ENCODE peak calls at places on chromosomes 3 and 15, in five cellular contexts. C is CD4-positive, alpha-beta T cell; O is neural crest cell; N is SHP77; P is lower leg skin. X is an unnamed sample.

GRCh38 chr15:70435369-70435768 is 328.0 kb downstream of the UACA start:
- DNase-seq in C (no peak), O (no peak), N (no peak), P (no peak), X (no peak)

GRCh38 chr3:23537006-23537620 is 268.6 kb upstream of the UBE2E1 start:
- DNase-seq in C (no peak), O (peak; percentile 1), N (no peak), P (no peak), X (no peak)

GRCh38 chr15:22918596-22919140 is 61.5 kb downstream of the CYFIP1 start:
- DNase-seq in C (no peak), O (no peak), N (no peak), P (no peak), X (no peak)

GRCh38 chr3:172646439-172647015 is 64.3 kb downstream of the NCEH1 start:
- DNase-seq in C (no peak), O (no peak), N (peak; percentile 33), P (no peak), X (no peak)

GRCh38 chr15:67087507-67088172 is 22.2 kb downstream of the SMAD3 start:
- DNase-seq in C (no peak), O (no peak), N (no peak), P (no peak), X (no peak)

GRCh38 chr3:148866261-148866660 is 1.2 kb downstream of the CPA3 start:
- DNase-seq in C (no peak), O (no peak), N (no peak), P (no peak), X (no peak)

GRCh38 chr15:33242165-33242564 is 47.7 kb upstream of the FMN1 start:
- DNase-seq in C (no peak), O (no peak), N (no peak), P (no peak), X (no peak)

GRCh38 chr3:135412475-135412874 is 553.1 kb upstream of the PPP2R3A start:
- DNase-seq in C (no peak), O (no peak), N (peak; percentile 1), P (no peak), X (no peak)

GRCh38 chr3:17176757-17177156 is 292.0 kb downstream of the PLCL2 start:
- DNase-seq in C (no peak), O (no peak), N (no peak), P (no peak), X (no peak)

GRCh38 chr3:159620873-159621272 is 367.8 kb upstream of the IL12A start:
- DNase-seq in C (no peak), O (no peak), N (no peak), P (no peak), X (no peak)

GRCh38 chr15:68781766-68782588 is 38.7 kb downstream of the ANP32A start:
- DNase-seq in C (no peak), O (no peak), N (no peak), P (peak; percentile 91), X (no peak)

GRCh38 chr3:160869825-160870224 is 113.8 kb downstream of the PPM1L start:
- DNase-seq in C (no peak), O (no peak), N (peak; percentile 72), P (peak; percentile 86), X (no peak)

GRCh38 chr3:74314696-74315095 is 299.8 kb downstream of the CNTN3 start:
- DNase-seq in C (no peak), O (no peak), N (no peak), P (no peak), X (no peak)

GRCh38 chr3:168123211-168124173 is 27.8 kb upstream of the GOLIM4 start:
- DNase-seq in C (no peak), O (no peak), N (no peak), P (no peak), X (no peak)

GRCh38 chr15:49624046-49624445 is 3.2 kb downstream of the DTWD1 start:
- DNase-seq in C (no peak), O (no peak), N (no peak), P (no peak), X (no peak)

GRCh38 chr15:69298354-69298696 is 387 bp upstream of the PAQR5 start:
- DNase-seq in C (no peak), O (no peak), N (no peak), P (no peak), X (no peak)

GRCh38 chr3:108088146-108088545 is 2.7 kb downstream of the CD47 start:
- DNase-seq in C (no peak), O (no peak), N (no peak), P (no peak), X (no peak)

GRCh38 chr3:105564546-105565288 is 198.0 kb downstream of the ALCAM start:
- DNase-seq in C (no peak), O (no peak), N (no peak), P (no peak), X (no peak)

GRCh38 chr3:179991877-179992276 is 44.9 kb downstream of the PEX5L start:
- DNase-seq in C (no peak), O (no peak), N (no peak), P (no peak), X (no peak)

GRCh38 chr3:105965384-105965783 is 96.6 kb upstream of the CBLB start:
- DNase-seq in C (no peak), O (no peak), N (no peak), P (no peak), X (no peak)

GRCh38 chr15:98147415-98147814 is 186.9 kb downstream of the ARRDC4 start:
- DNase-seq in C (no peak), O (no peak), N (no peak), P (no peak), X (no peak)

GRCh38 chr15:69524296-69524695 is 71.7 kb downstream of the RPLP1 start:
- DNase-seq in C (no peak), O (no peak), N (no peak), P (peak; percentile 58), X (no peak)

GRCh38 chr3:185558395-185558794 is 6.0 kb upstream of the LIPH start:
- DNase-seq in C (no peak), O (no peak), N (no peak), P (peak; percentile 78), X (no peak)

GRCh38 chr3:13329746-13330145 is 90.4 kb downstream of the NUP210 start:
- DNase-seq in C (no peak), O (no peak), N (no peak), P (no peak), X (no peak)

GRCh38 chr15:48674876-48675275 is 29.4 kb upstream of the FBN1 start:
- DNase-seq in C (no peak), O (no peak), N (no peak), P (no peak), X (no peak)

GRCh38 chr3:43999920-44000319 is 241.8 kb upstream of the TOPAZ1 start:
- DNase-seq in C (no peak), O (no peak), N (no peak), P (no peak), X (no peak)

GRCh38 chr3:184284696-184285095 is 8.9 kb downstream of the ECE2 start:
- DNase-seq in C (no peak), O (peak; percentile 50), N (peak; percentile 82), P (no peak), X (no peak)

GRCh38 chr3:36060950-36061349 is 319.4 kb upstream of the STAC start:
- DNase-seq in C (no peak), O (no peak), N (no peak), P (no peak), X (no peak)

GRCh38 chr3:31356941-31357340 is 175.8 kb upstream of the STT3B start:
- DNase-seq in C (no peak), O (no peak), N (no peak), P (no peak), X (no peak)

GRCh38 chr15:36966704-36967103 is 133.6 kb downstream of the MEIS2 start:
- DNase-seq in C (no peak), O (no peak), N (no peak), P (no peak), X (no peak)

GRCh38 chr3:63751459-63751858 is 67.6 kb upstream of the C3orf49 start:
- DNase-seq in C (no peak), O (no peak), N (no peak), P (no peak), X (no peak)

GRCh38 chr3:107506458-107506857 is 16.3 kb upstream of the BBX start:
- DNase-seq in C (no peak), O (no peak), N (no peak), P (no peak), X (no peak)

GRCh38 chr3:113769551-113769950 is 22.7 kb downstream of the ATP6V1A start:
- DNase-seq in C (no peak), O (no peak), N (no peak), P (no peak), X (no peak)

X was measured in ascending aorta.